ENCODE peak calls at places on chromosomes 13 and 19, in nine cellular contexts. J, P, S, M, D, Y, N, A and K are unnamed samples.
A peak's percentile ranks its signal among the peaks of the same experiment; 100 is the strongest.

GRCh38 chr19:10510301-10510802 is 6.9 kb downstream of the S1PR5 start:
- DNase-seq in S (peak; percentile 71), P (no peak), M (no peak), J (peak; percentile 69), A (no peak), N (no peak), D (no peak), Y (no peak), K (peak; percentile 80)

GRCh38 chr13:74067818-74068217 is 66.4 kb downstream of the KLF12 start:
- DNase-seq in P (no peak), M (no peak), J (no peak), Y (no peak), N (no peak), D (no peak), S (no peak), A (no peak), K (no peak)

GRCh38 chr19:6412111-6412999 is 12.3 kb downstream of the KHSRP start:
- DNase-seq in S (peak; percentile 56), N (no peak), A (no peak), D (no peak), Y (peak; percentile 59), J (peak; percentile 69), P (peak; percentile 61), M (no peak), K (peak; percentile 66)

GRCh38 chr13:112891477-112892401 is 77.3 kb upstream of the MCF2L start:
- DNase-seq in P (peak; percentile 40), M (no peak), D (peak; percentile 25), Y (no peak), S (no peak), A (no peak), N (no peak), J (peak; percentile 23), K (no peak)

GRCh38 chr13:20654156-20654555 is 49.3 kb upstream of the IL17D start:
- DNase-seq in S (no peak), P (no peak), Y (no peak), A (no peak), D (no peak), N (no peak), M (peak; percentile 59), J (no peak), K (no peak)

GRCh38 chr13:48251616-48252081 is 18.6 kb downstream of the ITM2B start:
- DNase-seq in J (no peak), D (no peak), Y (no peak), S (no peak), M (no peak), N (no peak), A (peak; percentile 34), P (no peak), K (no peak)

GRCh38 chr19:7953060-7953459 is 9.6 kb upstream of the TIMM44 start:
- DNase-seq in N (no peak), M (no peak), Y (no peak), D (no peak), P (no peak), J (no peak), A (no peak), S (no peak), K (no peak)

GRCh38 chr19:42132030-42132628 is at the start of gene POU2F2:
- DNase-seq in D (no peak), Y (no peak), P (peak; percentile 54), J (no peak), A (peak; percentile 19), S (peak; percentile 92), M (no peak), N (peak; percentile 39), K (peak; percentile 88)

DNA sequence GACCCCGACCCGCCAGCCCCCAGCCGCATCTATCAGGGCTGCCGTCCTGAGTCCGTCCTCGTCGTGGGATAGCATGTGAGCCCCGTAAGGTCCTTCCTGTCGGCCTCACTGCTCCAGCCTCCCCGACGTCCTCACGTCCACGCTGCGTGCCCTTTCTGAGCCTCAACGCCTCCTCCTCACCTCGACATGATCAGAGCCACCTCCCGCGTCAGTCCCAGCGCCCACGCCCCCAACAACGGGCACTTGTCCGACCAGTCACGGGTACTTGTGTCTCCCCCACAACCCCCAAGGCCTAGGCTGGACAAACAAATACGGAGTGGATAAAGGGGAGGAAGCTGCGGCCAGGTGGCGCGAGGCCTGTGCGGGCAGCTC is 665 bp downstream of the ZNF497 start:
- DNase-seq in S (no peak), M (no peak), D (peak; percentile 70), A (peak; percentile 53), P (peak; percentile 38), J (peak; percentile 79), Y (no peak), N (peak; percentile 45), K (peak; percentile 68)
- TF ChIP-seq CTCF in S (no peak), M (no peak), D (no peak), A (no peak), P (no peak), J (no peak), Y (no peak), N (no peak), K (no peak)

DNA sequence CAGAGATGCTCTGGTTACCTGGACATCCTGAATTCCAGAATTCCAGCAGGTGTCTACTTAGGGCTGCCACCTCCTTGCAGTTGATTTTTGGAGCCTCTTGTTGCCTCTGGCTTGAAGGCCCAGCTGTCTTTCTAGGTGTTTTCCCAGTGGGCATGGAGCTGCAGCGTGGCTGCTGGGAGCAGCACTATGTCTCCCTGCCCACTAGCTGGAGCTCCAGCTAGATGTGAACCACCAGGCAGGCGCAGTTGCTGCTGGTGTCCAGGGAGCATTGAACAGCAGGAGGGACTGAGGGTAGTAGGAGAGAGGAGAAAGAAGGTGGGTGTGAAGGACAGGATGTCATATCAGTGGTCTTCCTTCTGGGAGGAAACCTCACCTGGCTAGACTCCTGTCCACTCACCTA is 9.9 kb upstream of the SELENOW start:
- DNase-seq in P (no peak), N (no peak), A (no peak), S (no peak), M (no peak), Y (no peak), J (no peak), D (no peak), K (no peak)
- TF ChIP-seq CTCF in P (no peak), N (no peak), A (no peak), S (no peak), M (no peak), Y (no peak), J (no peak), D (no peak), K (no peak)

GRCh38 chr19:17795495-17795856 is 538 bp downstream of the B3GNT3 start:
- DNase-seq in M (no peak), J (no peak), S (no peak), P (no peak), Y (no peak), N (no peak), A (no peak), D (no peak), K (no peak)
- TF ChIP-seq CTCF in M (no peak), J (no peak), S (no peak), P (no peak), Y (no peak), N (no peak), A (no peak), D (no peak), K (no peak)

GRCh38 chr13:104204177-104204576 is 1138.0 kb upstream of the SLC10A2 start:
- DNase-seq in A (no peak), M (no peak), Y (no peak), D (no peak), J (no peak), P (no peak), N (no peak), S (no peak), K (no peak)
- TF ChIP-seq CTCF in A (no peak), M (no peak), Y (no peak), D (no peak), J (peak; percentile 38), P (no peak), N (no peak), S (no peak), K (no peak)

DNA sequence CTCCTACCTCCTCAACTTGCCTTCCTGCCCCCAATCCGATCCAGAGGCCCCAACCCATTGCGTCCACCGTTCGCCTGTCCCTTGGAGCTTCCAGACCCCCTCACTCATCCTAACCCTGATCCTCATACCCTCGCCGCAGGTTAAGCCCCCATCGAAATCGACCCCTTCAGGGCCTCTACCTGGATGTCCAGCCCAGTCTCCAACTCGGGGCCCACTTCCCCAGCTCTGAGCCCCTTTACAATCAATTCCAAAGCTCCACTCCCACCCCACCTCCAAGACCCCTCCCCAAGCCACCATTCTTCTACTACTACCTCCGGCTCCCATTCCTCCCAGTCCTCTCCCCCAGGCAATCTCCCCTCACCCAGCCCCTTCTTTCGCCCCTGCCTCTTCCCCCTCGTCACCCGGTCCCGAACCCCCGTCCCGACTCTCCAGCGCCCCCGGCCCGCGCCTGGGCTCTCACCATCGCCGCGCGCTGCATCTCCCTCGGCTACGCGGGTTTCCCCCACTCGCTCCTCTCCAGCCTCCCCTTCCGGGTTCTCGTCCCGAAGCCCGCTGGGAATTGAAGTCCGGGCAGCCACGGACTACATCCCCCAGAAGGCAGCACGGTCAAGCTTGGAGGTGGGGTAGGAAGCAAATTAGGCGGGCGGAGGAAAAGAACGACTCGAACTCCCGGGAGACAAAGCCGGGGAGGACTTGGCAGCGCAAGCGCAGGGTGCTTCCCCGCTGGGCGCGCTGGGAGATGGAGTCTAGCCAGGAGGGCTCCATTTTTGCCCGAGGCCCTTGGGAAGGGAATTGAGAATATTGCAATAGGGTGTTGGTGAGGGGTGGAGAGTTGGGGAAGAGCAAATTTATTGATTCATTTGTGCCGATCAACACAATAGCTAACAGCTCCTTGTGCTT is at the start of gene FBXO46:
- DNase-seq in S (peak; percentile 93), P (peak; percentile 97), D (peak; percentile 99), J (peak; percentile 98), A (peak; percentile 97), M (peak; percentile 98), Y (peak; percentile 97), N (peak; percentile 96), K (peak; percentile 96)
- TF ChIP-seq CTCF in S (peak; percentile 26), P (no peak), D (no peak), J (no peak), A (no peak), M (peak; percentile 39), Y (peak; percentile 6), N (no peak), K (peak; percentile 19)